ENCODE peak calls at places on chromosomes 7 and 10, in five cellular contexts. One of them, this sample, is unnamed.

GRCh38 chr10:102555781-102556328 is 52.1 kb downstream of the SUFU start:
- DNase-seq in ELF-1: peak
- DNase-seq in T-cell: no peak
- DNase-seq in hypothalamus: no peak
- DNase-seq in NCI-H82: no peak
- DNase-seq in this sample: no peak

GRCh38 chr10:114576716-114577115 is 81.4 kb downstream of the ABLIM1 start:
- DNase-seq in ELF-1: no peak
- DNase-seq in T-cell: no peak
- DNase-seq in hypothalamus: no peak
- DNase-seq in NCI-H82: no peak
- DNase-seq in this sample: no peak

GRCh38 chr7:127317447-127317961 is 64.8 kb upstream of the GRM8 start:
- DNase-seq in ELF-1: no peak
- DNase-seq in T-cell: no peak
- DNase-seq in hypothalamus: no peak
- DNase-seq in NCI-H82: no peak
- DNase-seq in this sample: no peak

GRCh38 chr7:114823290-114823689 is 98.6 kb upstream of the MDFIC start:
- DNase-seq in ELF-1: peak
- DNase-seq in T-cell: no peak
- DNase-seq in hypothalamus: no peak
- DNase-seq in NCI-H82: no peak
- DNase-seq in this sample: no peak

GRCh38 chr7:64883113-64883905 is 19.8 kb upstream of the ZNF273 start:
- DNase-seq in ELF-1: no peak
- DNase-seq in T-cell: no peak
- DNase-seq in hypothalamus: no peak
- DNase-seq in NCI-H82: no peak
- DNase-seq in this sample: no peak

GRCh38 chr7:148575640-148576411 is 14.7 kb upstream of the C7orf33 start:
- DNase-seq in ELF-1: peak
- DNase-seq in T-cell: peak
- DNase-seq in hypothalamus: peak
- DNase-seq in NCI-H82: peak
- DNase-seq in this sample: peak

GRCh38 chr10:63219749-63220148 is 86.6 kb downstream of the NRBF2 start:
- DNase-seq in ELF-1: no peak
- DNase-seq in T-cell: no peak
- DNase-seq in hypothalamus: no peak
- DNase-seq in NCI-H82: no peak
- DNase-seq in this sample: no peak

GRCh38 chr7:14377646-14378266 is 388.3 kb upstream of the ETV1 start:
- DNase-seq in ELF-1: no peak
- DNase-seq in T-cell: no peak
- DNase-seq in hypothalamus: no peak
- DNase-seq in NCI-H82: no peak
- DNase-seq in this sample: no peak

GRCh38 chr7:130377178-130377577 is 3.1 kb upstream of the CPA1 start:
- DNase-seq in ELF-1: no peak
- DNase-seq in T-cell: no peak
- DNase-seq in hypothalamus: no peak
- DNase-seq in NCI-H82: no peak
- DNase-seq in this sample: no peak

GRCh38 chr10:96275685-96276418 is 4.5 kb upstream of the BLNK start:
- DNase-seq in ELF-1: no peak
- DNase-seq in T-cell: no peak
- DNase-seq in hypothalamus: peak
- DNase-seq in NCI-H82: no peak
- DNase-seq in this sample: no peak

GRCh38 chr7:140989068-140989467 is 25.7 kb downstream of the MRPS33 start:
- DNase-seq in ELF-1: no peak
- DNase-seq in T-cell: no peak
- DNase-seq in hypothalamus: no peak
- DNase-seq in NCI-H82: no peak
- DNase-seq in this sample: no peak

GRCh38 chr10:124983321-124983720 is 41.4 kb downstream of the ZRANB1 start:
- DNase-seq in ELF-1: no peak
- DNase-seq in T-cell: no peak
- DNase-seq in hypothalamus: no peak
- DNase-seq in NCI-H82: no peak
- DNase-seq in this sample: no peak

GRCh38 chr10:123746520-123746919 is 80.4 kb downstream of the GPR26 start:
- DNase-seq in ELF-1: no peak
- DNase-seq in T-cell: no peak
- DNase-seq in hypothalamus: no peak
- DNase-seq in NCI-H82: no peak
- DNase-seq in this sample: no peak

GRCh38 chr7:41047789-41048191 is 655.1 kb downstream of the INHBA start:
- DNase-seq in ELF-1: no peak
- DNase-seq in T-cell: no peak
- DNase-seq in hypothalamus: no peak
- DNase-seq in NCI-H82: peak
- DNase-seq in this sample: no peak

GRCh38 chr7:32660936-32661335 is 165.6 kb downstream of the AVL9 start:
- DNase-seq in ELF-1: no peak
- DNase-seq in T-cell: no peak
- DNase-seq in hypothalamus: no peak
- DNase-seq in NCI-H82: no peak
- DNase-seq in this sample: no peak

GRCh38 chr10:19816420-19817250 is at the start of gene PLXDC2:
- DNase-seq in ELF-1: peak
- DNase-seq in T-cell: no peak
- DNase-seq in hypothalamus: peak
- DNase-seq in NCI-H82: peak
- DNase-seq in this sample: no peak

GRCh38 chr7:141844256-141844655 is 3.0 kb upstream of the PRSS37 start:
- DNase-seq in ELF-1: no peak
- DNase-seq in T-cell: no peak
- DNase-seq in hypothalamus: no peak
- DNase-seq in NCI-H82: no peak
- DNase-seq in this sample: no peak

GRCh38 chr7:50409856-50410468 is 40.2 kb downstream of the FIGNL1 start:
- DNase-seq in ELF-1: no peak
- DNase-seq in T-cell: no peak
- DNase-seq in hypothalamus: no peak
- DNase-seq in NCI-H82: no peak
- DNase-seq in this sample: peak

GRCh38 chr7:22849158-22849557 is 26.5 kb upstream of the TOMM7 start:
- DNase-seq in ELF-1: no peak
- DNase-seq in T-cell: no peak
- DNase-seq in hypothalamus: no peak
- DNase-seq in NCI-H82: peak
- DNase-seq in this sample: no peak

GRCh38 chr7:142039231-142039630 is 43.6 kb downstream of the MGAM start:
- DNase-seq in ELF-1: no peak
- DNase-seq in T-cell: no peak
- DNase-seq in hypothalamus: no peak
- DNase-seq in NCI-H82: no peak
- DNase-seq in this sample: no peak

GRCh38 chr10:128463991-128464755 is 337.9 kb upstream of the MKI67 start:
- DNase-seq in ELF-1: no peak
- DNase-seq in T-cell: peak
- DNase-seq in hypothalamus: no peak
- DNase-seq in NCI-H82: peak
- DNase-seq in this sample: peak

GRCh38 chr7:71349583-71350481 is 217.9 kb downstream of the GALNT17 start:
- DNase-seq in ELF-1: no peak
- DNase-seq in T-cell: no peak
- DNase-seq in hypothalamus: no peak
- DNase-seq in NCI-H82: no peak
- DNase-seq in this sample: no peak

GRCh38 chr7:55504093-55504859 is 68.0 kb downstream of the VOPP1 start:
- DNase-seq in ELF-1: peak
- DNase-seq in T-cell: no peak
- DNase-seq in hypothalamus: no peak
- DNase-seq in NCI-H82: peak
- DNase-seq in this sample: no peak

GRCh38 chr7:85630904-85631582 is 444.2 kb upstream of the SEMA3D start:
- DNase-seq in ELF-1: no peak
- DNase-seq in T-cell: no peak
- DNase-seq in hypothalamus: no peak
- DNase-seq in NCI-H82: peak
- DNase-seq in this sample: no peak

GRCh38 chr10:81018898-81019890 is 481.5 kb downstream of the SH2D4B start:
- DNase-seq in ELF-1: peak
- DNase-seq in T-cell: no peak
- DNase-seq in hypothalamus: no peak
- DNase-seq in NCI-H82: peak
- DNase-seq in this sample: no peak

GRCh38 chr10:89516149-89516832 is 19.1 kb downstream of the SLC16A12 start:
- DNase-seq in ELF-1: peak
- DNase-seq in T-cell: no peak
- DNase-seq in hypothalamus: no peak
- DNase-seq in NCI-H82: no peak
- DNase-seq in this sample: no peak

GRCh38 chr7:151978616-151979015 is 22.4 kb downstream of the GALNTL5 start:
- DNase-seq in ELF-1: no peak
- DNase-seq in T-cell: no peak
- DNase-seq in hypothalamus: no peak
- DNase-seq in NCI-H82: peak
- DNase-seq in this sample: no peak

GRCh38 chr10:117374506-117375359 is 507 bp downstream of the PDZD8 start:
- DNase-seq in ELF-1: peak
- DNase-seq in T-cell: no peak
- DNase-seq in hypothalamus: peak
- DNase-seq in NCI-H82: peak
- DNase-seq in this sample: peak

GRCh38 chr7:155803418-155804376 is 8.6 kb downstream of the SHH start:
- DNase-seq in ELF-1: peak
- DNase-seq in T-cell: no peak
- DNase-seq in hypothalamus: no peak
- DNase-seq in NCI-H82: peak
- DNase-seq in this sample: peak

This sample was measured in memory B cell.